ENCODE peak calls at places on chromosomes 11 and 22, in six cellular contexts. Y is SK-N-SH, G is K562, L is HepG2, I is GM12878, M is H1. S is an unnamed sample.
A peak's percentile ranks its signal among the peaks of the same experiment; 100 is the strongest.

GRCh38 chr11:25876456-25876965 is 455.4 kb upstream of the ANO3 start:
- DNase-seq in Y (no peak), G (no peak), L (no peak), I (no peak), M (no peak), S (no peak)

GRCh38 chr22:43174941-43175531 is 11.9 kb downstream of the TTLL12 start:
- DNase-seq in Y (no peak), G (no peak), L (no peak), I (no peak), M (no peak), S (no peak)

GRCh38 chr11:4115128-4115527 is 20.5 kb downstream of the RRM1 start:
- DNase-seq in Y (no peak), G (no peak), L (no peak), I (no peak), M (no peak), S (no peak)

GRCh38 chr11:19725379-19726079 is 12.9 kb downstream of the NAV2 start:
- DNase-seq in Y (no peak), G (no peak), L (no peak), I (no peak), M (no peak), S (no peak)

GRCh38 chr11:133966924-133967598 is 10.3 kb upstream of the IGSF9B start:
- DNase-seq in Y (peak; percentile 66), G (peak; percentile 41), L (no peak), I (no peak), M (no peak), S (no peak)

GRCh38 chr11:124897681-124898680 is at the start of gene ROBO4:
- DNase-seq in Y (peak; percentile 15), G (no peak), L (peak; percentile 22), I (no peak), M (no peak), S (no peak)

GRCh38 chr11:3944198-3944597 is 88.7 kb downstream of the STIM1 start:
- DNase-seq in Y (no peak), G (no peak), L (no peak), I (no peak), M (no peak), S (no peak)

GRCh38 chr11:20154381-20154780 is 5.9 kb downstream of the DBX1 start:
- DNase-seq in Y (no peak), G (no peak), L (no peak), I (no peak), M (no peak), S (no peak)

GRCh38 chr11:12989428-12990242 is 19.5 kb upstream of the RASSF10 start:
- DNase-seq in Y (no peak), G (peak; percentile 85), L (no peak), I (no peak), M (no peak), S (no peak)

GRCh38 chr22:38353142-38353629 is 36.0 kb upstream of the CSNK1E start:
- DNase-seq in Y (peak; percentile 88), G (peak; percentile 72), L (no peak), I (no peak), M (peak; percentile 38), S (peak; percentile 47)
- TF ChIP-seq CTCF in Y (peak; percentile 75), G (peak; percentile 76), L (peak; percentile 89), I (peak; percentile 94), M (peak; percentile 94), S (peak; percentile 69)

GRCh38 chr11:126766425-126766824 is 234.1 kb downstream of the KIRREL3 start:
- DNase-seq in Y (no peak), G (no peak), L (no peak), I (no peak), M (no peak), S (no peak)

GRCh38 chr11:126772267-126772666 is 228.3 kb downstream of the KIRREL3 start:
- DNase-seq in Y (no peak), G (no peak), L (no peak), I (no peak), M (no peak), S (no peak)

GRCh38 chr11:126765196-126765595 is 235.4 kb downstream of the KIRREL3 start:
- DNase-seq in Y (no peak), G (no peak), L (no peak), I (no peak), M (no peak), S (no peak)

GRCh38 chr11:126764221-126764620 is 236.3 kb downstream of the KIRREL3 start:
- DNase-seq in Y (no peak), G (no peak), L (no peak), I (no peak), M (no peak), S (no peak)

GRCh38 chr11:126768702-126769101 is 231.9 kb downstream of the KIRREL3 start:
- DNase-seq in Y (no peak), G (no peak), L (no peak), I (no peak), M (no peak), S (no peak)
- TF ChIP-seq GABPA in Y (no peak), G (no peak), L (no peak), I (no peak), M (no peak), S (no peak)

GRCh38 chr11:10514713-10515112 is 26.3 kb downstream of the RNF141 start:
- DNase-seq in Y (no peak), G (no peak), L (no peak), I (no peak), M (no peak), S (no peak)
- H3K27ac ChIP-seq in Y (no peak overlapping the region), G (no peak overlapping the region), L (no peak overlapping the region), I (no peak overlapping the region), M (no peak overlapping the region), S (no peak overlapping the region)

DNA sequence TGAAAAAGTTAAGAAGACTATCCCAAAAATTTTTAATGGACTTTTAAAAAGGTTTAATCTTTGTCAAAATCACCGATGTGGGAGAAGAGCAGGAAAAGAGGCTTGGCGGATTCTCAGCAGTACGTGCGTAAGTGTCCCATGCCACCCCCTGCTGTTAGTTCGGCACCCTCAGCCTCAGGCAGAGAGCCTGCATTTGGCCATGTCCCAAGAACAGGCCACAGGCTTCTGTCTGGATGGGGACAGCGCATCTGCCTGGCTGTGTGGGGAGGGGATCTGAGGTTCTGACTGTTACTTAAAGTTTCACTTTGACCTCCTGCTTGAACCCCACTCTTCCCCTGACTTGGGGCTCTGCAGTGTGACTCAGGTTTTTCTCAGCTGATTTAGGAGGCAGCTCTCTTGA is 35.3 kb downstream of the EXT2 start:
- DNase-seq in Y (peak; percentile 55), G (no peak), L (no peak), I (no peak), M (no peak), S (no peak)
- TF ChIP-seq CTCF in Y (no peak), G (no peak), L (no peak), I (no peak), M (no peak), S (no peak)

DNA sequence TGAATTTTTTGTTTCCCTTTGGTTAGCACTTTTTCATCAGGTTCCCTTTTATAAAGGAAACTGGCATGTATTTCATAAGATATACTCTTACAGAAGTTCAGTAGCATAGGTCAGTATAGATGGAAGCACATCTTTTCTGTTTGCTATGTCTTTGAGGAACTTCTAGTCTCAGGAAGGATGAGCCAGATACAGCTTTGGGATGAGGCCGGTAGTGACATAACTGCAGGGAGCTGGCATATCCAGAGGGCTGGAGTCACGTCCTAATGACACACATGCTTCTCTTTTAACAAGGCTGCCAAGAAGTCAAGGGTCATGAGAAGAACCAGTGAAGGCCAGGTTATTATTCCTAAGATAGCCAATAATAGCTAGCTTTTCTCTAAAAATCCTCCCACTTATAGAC is 33.3 kb upstream of the ADSL start:
- DNase-seq in Y (no peak), G (no peak), L (no peak), I (no peak), M (no peak), S (peak; percentile 62)
- TF ChIP-seq GABPA in Y (no peak), G (no peak), L (no peak), I (no peak), M (no peak), S (no peak)

GRCh38 chr22:30305519-30305905 is 16.2 kb upstream of the CASTOR1 start:
- DNase-seq in Y (no peak), G (no peak), L (no peak), I (peak; percentile 59), M (no peak), S (peak; percentile 85)
- H3K27ac ChIP-seq in Y (no peak overlapping the region), G (peak overlapping the region; percentile 64), L (no peak overlapping the region), I (peak overlapping the region; percentile 96), M (no peak overlapping the region), S (peak overlapping the region; percentile 77)

GRCh38 chr11:102279641-102280170 is 37.6 kb upstream of the BIRC3 start:
- DNase-seq in Y (no peak), G (no peak), L (peak; percentile 98), I (peak; percentile 68), M (no peak), S (no peak)
- TF ChIP-seq CTCF in Y (no peak), G (no peak), L (peak; percentile 48), I (peak; percentile 30), M (no peak), S (no peak)

DNA sequence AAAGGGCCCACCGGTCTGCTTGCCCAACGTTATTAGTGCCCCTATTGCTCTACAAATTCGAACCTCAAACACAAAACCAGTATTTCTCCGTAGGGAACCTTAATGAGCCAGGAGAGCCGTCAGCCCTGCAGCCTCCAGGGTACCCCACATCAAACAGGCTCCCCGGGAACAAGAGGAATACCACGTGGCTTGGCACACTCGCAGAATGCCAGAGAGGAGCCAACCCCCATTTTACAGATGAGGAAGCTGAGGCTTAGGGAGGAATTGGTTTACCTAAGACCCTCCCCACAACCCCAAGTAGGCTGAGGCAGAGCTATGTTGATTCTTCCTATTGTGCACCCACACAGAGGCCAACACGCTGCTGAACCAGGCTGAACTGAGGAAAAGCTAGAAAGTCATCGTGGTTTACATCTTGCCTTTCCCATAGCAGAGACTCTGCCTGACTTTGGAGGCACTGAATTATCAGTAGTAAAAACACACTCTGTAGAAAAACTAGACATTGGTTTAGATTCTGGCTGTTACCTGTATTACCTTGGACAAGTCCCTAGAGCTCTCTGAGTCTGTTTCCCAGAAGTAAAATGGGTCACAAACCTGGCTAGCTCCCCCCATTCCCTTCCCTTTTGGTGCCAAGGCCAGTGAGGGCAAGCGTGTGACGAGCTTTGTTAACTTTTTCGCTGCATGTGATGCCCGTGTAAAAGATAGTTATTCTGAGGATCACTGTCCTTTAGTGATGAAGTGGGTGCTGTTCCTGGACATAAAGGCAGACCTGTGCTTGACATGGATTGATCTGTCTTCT is 808 bp downstream of the TKFC start:
- DNase-seq in Y (peak; percentile 36), G (no peak), L (no peak), I (no peak), M (no peak), S (no peak)
- TF ChIP-seq GABPA in Y (no peak), G (no peak), L (no peak), I (no peak), M (no peak), S (no peak)

GRCh38 chr11:119365071-119365591 is 16.4 kb downstream of the USP2 start:
- DNase-seq in Y (no peak), G (no peak), L (no peak), I (no peak), M (no peak), S (no peak)
- H3K27ac ChIP-seq in Y (no peak overlapping the region), G (no peak overlapping the region), L (peak overlapping the region; percentile 1), I (no peak overlapping the region), M (no peak overlapping the region), S (no peak overlapping the region)